ENCODE peak calls at places on chromosomes 16 and 17, in six cellular contexts. Q, O, Z, V, W and S are unnamed samples. For H4K20me1 and H3K4me1, the result is how much of the 10 kb centered on the place peaks cover.

GRCh38 chr17:7080445-7081041 is 492 bp upstream of the CLEC10A start:
- DNase-seq in Q (no peak), O (no peak), Z (no peak), V (no peak), W (no peak), S (no peak)

GRCh38 chr17:76232342-76232741 is 8.0 kb downstream of the RNF157 start:
- DNase-seq in Q (no peak), O (peak), Z (peak), V (no peak), W (no peak), S (peak)

GRCh38 chr16:23587726-23588125 is 8.4 kb downstream of the NDUFAB1 start:
- DNase-seq in Q (no peak), O (peak), Z (peak), V (no peak), W (no peak), S (no peak)

GRCh38 chr16:64478258-64478906 is 643.5 kb downstream of the CDH11 start:
- DNase-seq in Q (no peak), O (peak), Z (peak), V (no peak), W (no peak), S (no peak)

GRCh38 chr16:25258856-25259179 is 1.2 kb upstream of the ZKSCAN2 start:
- DNase-seq in Q (no peak), O (no peak), Z (no peak), V (no peak), W (no peak), S (no peak)

GRCh38 chr17:7992516-7992915 is 9.9 kb upstream of the GUCY2D start:
- DNase-seq in Q (no peak), O (peak), Z (peak), V (no peak), W (no peak), S (peak)

GRCh38 chr16:52603015-52603414 is 56.1 kb upstream of the TOX3 start:
- DNase-seq in Q (no peak), O (no peak), Z (no peak), V (no peak), W (no peak), S (no peak)

GRCh38 chr17:41464682-41465081 is 2.5 kb downstream of the KRT32 start:
- DNase-seq in Q (no peak), O (peak), Z (peak), V (no peak), W (no peak), S (peak)

GRCh38 chr17:74152591-74153455 is 50.7 kb upstream of the RPL38 start:
- DNase-seq in Q (peak), O (no peak), Z (no peak), V (no peak), W (no peak), S (no peak)

GRCh38 chr16:85601730-85602401 is 11.3 kb upstream of the GSE1 start:
- DNase-seq in Q (no peak), O (peak), Z (no peak), V (no peak), W (no peak), S (no peak)

GRCh38 chr16:14548933-14549788 is 80.9 kb downstream of the PARN start:
- DNase-seq in Q (no peak), O (no peak), Z (peak), V (no peak), W (no peak), S (no peak)

GRCh38 chr16:8869212-8869987 is 594 bp upstream of the CARHSP1 start:
- DNase-seq in Q (peak), O (no peak), Z (no peak), V (no peak), W (peak), S (no peak)

GRCh38 chr16:28538733-28539596 is at the start of gene NUPR1:
- DNase-seq in Q (no peak), O (peak), Z (peak), V (no peak), W (no peak), S (peak)

GRCh38 chr17:3989156-3989886 is 25.1 kb upstream of the ATP2A3 start:
- DNase-seq in Q (peak), O (no peak), Z (no peak), V (no peak), W (no peak), S (no peak)

GRCh38 chr16:86865866-86866675 is 287.7 kb downstream of the FOXL1 start:
- DNase-seq in Q (no peak), O (peak), Z (no peak), V (no peak), W (no peak), S (peak)

GRCh38 chr16:14366974-14367707 is 262.9 kb downstream of the PARN start:
- DNase-seq in Q (no peak), O (no peak), Z (no peak), V (no peak), W (no peak), S (no peak)

GRCh38 chr16:69274699-69275235 is 36.4 kb upstream of the VPS4A start:
- DNase-seq in Q (no peak), O (no peak), Z (peak), V (no peak), W (no peak), S (no peak)

GRCh38 chr16:1332618-1333148 is 762 bp upstream of the BAIAP3 start:
- DNase-seq in Q (no peak), O (no peak), Z (no peak), V (no peak), W (no peak), S (no peak)

GRCh38 chr16:1331712-1332617 is 1.5 kb upstream of the BAIAP3 start:
- DNase-seq in Q (peak), O (peak), Z (no peak), V (peak), W (peak), S (peak)

GRCh38 chr16:1333854-1334719 is 642 bp downstream of the BAIAP3 start:
- DNase-seq in Q (no peak), O (no peak), Z (no peak), V (no peak), W (peak), S (no peak)

GRCh38 chr16:1334739-1335138 is 1.3 kb downstream of the BAIAP3 start:
- DNase-seq in Q (no peak), O (no peak), Z (no peak), V (no peak), W (no peak), S (no peak)

GRCh38 chr16:1333149-1333812 is at the start of gene BAIAP3:
- DNase-seq in Q (peak), O (no peak), Z (no peak), V (no peak), W (peak), S (no peak)
- H4K20me1 ChIP-seq in Q (under half), O (under half), Z (under half), V (under half), W (half or more), S (under half)

DNA sequence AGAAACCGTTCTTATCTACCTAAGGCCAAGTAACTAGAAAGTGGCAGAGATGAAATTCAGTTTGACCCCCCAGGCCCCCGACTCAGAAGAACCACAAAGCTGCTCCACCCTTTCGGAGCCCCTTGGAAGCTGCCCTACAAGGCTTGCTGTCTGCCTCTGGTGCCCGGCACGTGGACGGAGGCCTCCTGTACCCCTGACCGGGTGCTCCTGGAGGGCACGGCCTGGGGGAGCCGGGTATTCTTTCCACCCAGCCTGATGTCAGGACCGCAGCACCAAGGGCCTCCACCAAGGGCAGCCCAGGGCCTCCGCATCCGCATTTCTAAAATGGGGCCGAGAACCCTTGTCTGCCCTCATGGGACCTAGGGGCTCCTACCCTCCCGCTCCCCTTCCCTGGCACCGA is 15.5 kb upstream of the CRK start:
- DNase-seq in Q (no peak), O (no peak), Z (no peak), V (no peak), W (no peak), S (no peak)
- H3K4me1 ChIP-seq in Q (under half), O (under half), Z (under half), V (under half), W (under half), S (under half)

GRCh38 chr16:2517954-2518605 is 2.1 kb upstream of the AMDHD2 start:
- DNase-seq in Q (no peak), O (no peak), Z (no peak), V (no peak), W (no peak), S (no peak)

GRCh38 chr16:2519711-2520080 is 475 bp upstream of the AMDHD2 start:
- DNase-seq in Q (no peak), O (no peak), Z (no peak), V (no peak), W (no peak), S (no peak)

GRCh38 chr16:2520097-2520783 is at the start of gene AMDHD2:
- DNase-seq in Q (peak), O (peak), Z (peak), V (peak), W (peak), S (peak)

GRCh38 chr16:2520784-2521577 is 810 bp downstream of the AMDHD2 start:
- DNase-seq in Q (peak), O (no peak), Z (no peak), V (peak), W (peak), S (no peak)

DNA sequence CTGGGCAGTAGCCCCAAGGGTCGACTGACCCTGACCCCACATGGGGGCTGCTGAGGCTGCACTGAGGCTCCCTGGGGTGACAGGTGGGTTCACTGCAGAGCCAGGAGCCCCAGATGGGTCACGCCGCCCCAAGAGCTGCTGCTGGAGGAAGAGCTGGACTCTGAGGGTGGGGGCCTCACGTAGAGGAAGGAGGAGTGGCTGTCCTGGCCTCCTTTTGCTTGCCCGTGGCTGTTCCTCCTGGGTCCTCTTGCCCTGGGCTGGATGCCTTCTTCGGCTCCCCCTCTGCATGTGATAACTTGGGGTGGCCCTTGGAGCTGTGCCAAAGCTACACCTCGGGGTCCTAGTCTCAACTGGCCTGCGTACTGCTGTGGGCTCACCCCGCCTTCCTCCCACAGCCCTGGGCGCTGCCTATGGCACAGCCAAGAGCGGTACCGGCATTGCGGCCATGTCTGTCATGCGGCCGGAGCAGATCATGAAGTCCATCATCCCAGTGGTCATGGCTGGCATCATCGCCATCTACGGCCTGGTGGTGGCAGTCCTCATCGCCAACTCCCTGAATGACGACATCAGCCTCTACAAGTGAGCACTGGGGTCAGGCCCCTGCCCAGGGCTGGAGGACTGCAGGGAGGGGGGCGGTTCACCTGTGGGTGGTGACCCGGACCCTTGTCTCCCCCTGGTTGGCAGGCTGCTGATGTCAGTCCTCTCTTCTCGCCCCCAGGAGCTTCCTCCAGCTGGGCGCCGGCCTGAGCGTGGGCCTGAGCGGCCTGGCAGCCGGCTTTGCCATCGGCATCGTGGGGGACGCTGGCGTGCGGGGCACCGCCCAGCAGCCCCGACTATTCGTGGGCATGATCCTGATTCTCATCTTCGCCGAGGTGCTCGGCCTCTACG is 1.1 kb upstream of the AMDHD2 start:
- DNase-seq in Q (peak), O (no peak), Z (no peak), V (no peak), W (no peak), S (no peak)
- H4K20me1 ChIP-seq in Q (under half), O (half or more), Z (half or more), V (under half), W (half or more), S (under half)

GRCh38 chr17:16189791-16190348 is 25.5 kb downstream of the NCOR1 start:
- DNase-seq in Q (no peak), O (no peak), Z (no peak), V (no peak), W (no peak), S (peak)
- H3K4me1 ChIP-seq in Q (under half), O (under half), Z (under half), V (under half), W (under half), S (under half)

GRCh38 chr17:80609757-80610156 is 65.1 kb downstream of the RPTOR start:
- DNase-seq in Q (no peak), O (no peak), Z (no peak), V (no peak), W (no peak), S (no peak)
- H4K20me1 ChIP-seq in Q (under half), O (under half), Z (half or more), V (under half), W (under half), S (under half)

DNA sequence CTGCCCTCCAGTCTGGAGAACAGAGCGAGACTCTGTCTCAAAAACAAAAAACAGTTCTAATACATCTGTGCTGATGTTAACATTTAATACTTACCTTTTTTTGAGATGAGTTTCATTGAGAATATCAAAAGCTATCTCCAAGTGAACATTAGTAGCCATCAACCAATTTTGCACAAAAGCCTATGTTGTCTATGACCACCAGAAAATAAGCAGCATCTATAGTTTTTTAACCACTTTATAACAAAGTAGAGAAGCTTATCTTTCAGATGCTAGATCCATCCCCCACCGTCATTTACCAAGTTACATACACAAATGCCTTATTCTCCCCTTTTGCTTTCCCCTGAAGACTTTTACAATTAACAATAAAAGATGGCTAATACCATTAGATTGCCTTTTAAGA is 4.1 kb downstream of the SRSF1 start:
- DNase-seq in Q (no peak), O (no peak), Z (no peak), V (no peak), W (no peak), S (no peak)
- H3K4me1 ChIP-seq in Q (under half), O (under half), Z (under half), V (under half), W (under half), S (under half)

GRCh38 chr17:77973953-77974352 is 15.4 kb downstream of the TNRC6C start:
- DNase-seq in Q (no peak), O (no peak), Z (no peak), V (no peak), W (no peak), S (no peak)

GRCh38 chr17:77968788-77969187 is 10.3 kb downstream of the TNRC6C start:
- DNase-seq in Q (no peak), O (no peak), Z (no peak), V (no peak), W (no peak), S (no peak)

DNA sequence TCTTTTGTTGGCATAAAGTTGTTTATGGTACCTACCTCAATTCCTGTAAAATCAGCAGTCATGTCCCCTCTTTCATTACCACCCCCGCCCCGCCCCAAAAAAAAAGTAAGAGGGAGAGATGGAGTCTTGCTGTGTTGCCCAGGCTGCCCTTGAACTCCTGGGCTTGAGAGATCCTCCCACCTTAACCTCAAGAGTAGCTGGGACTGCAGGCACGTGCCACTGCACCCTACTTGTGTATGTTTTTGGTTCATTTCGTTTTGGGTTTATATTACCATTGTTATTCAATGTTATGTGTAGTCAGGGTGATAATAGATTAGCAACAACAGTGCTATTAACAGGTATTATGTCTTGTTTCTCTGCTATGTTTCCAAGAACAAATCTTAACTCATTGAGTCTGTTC is 15.9 kb downstream of the TNRC6C start:
- DNase-seq in Q (no peak), O (no peak), Z (no peak), V (no peak), W (no peak), S (no peak)
- H4K20me1 ChIP-seq in Q (under half), O (under half), Z (under half), V (under half), W (half or more), S (under half)

GRCh38 chr16:89434490-89434889 is 55.9 kb downstream of the ANKRD11 start:
- DNase-seq in Q (no peak), O (no peak), Z (no peak), V (no peak), W (no peak), S (no peak)
- H3K4me1 ChIP-seq in Q (under half), O (under half), Z (under half), V (under half), W (under half), S (under half)